ENCODE peak calls at places on chromosomes 13 and 19, in six cellular contexts. I is AG08396; J is hypothalamus; E is activated CD4-positive, CD25-positive, alpha-beta regulatory T cell; F is AG09319; Z is AG08395. G is an unnamed sample.
A peak's percentile ranks its signal among the peaks of the same experiment; 100 is the strongest.

GRCh38 chr13:30845297-30846214 is 60.5 kb upstream of the MEDAG start:
- DNase-seq in Z (no peak), E (no peak), J (no peak), F (no peak), I (no peak), G (no peak)

GRCh38 chr13:76632388-76633044 is 253.7 kb downstream of the KCTD12 start:
- DNase-seq in I (no peak), J (no peak), Z (no peak), E (no peak), F (no peak), G (no peak)

GRCh38 chr13:76992548-76993001 is 694 bp downstream of the CLN5 start:
- DNase-seq in E (peak; percentile 4), F (no peak), I (peak; percentile 25), J (no peak), Z (peak; percentile 36), G (peak; percentile 60)

GRCh38 chr19:36225219-36225892 is 10.4 kb downstream of the ZNF146 start:
- DNase-seq in Z (peak; percentile 64), F (peak; percentile 10), J (no peak), I (peak; percentile 51), E (no peak), G (peak; percentile 51)

GRCh38 chr19:42313096-42313839 is at the start of gene TMEM145:
- DNase-seq in E (no peak), F (no peak), J (peak; percentile 41), Z (peak; percentile 79), I (peak; percentile 90), G (peak; percentile 77)

GRCh38 chr19:54178581-54179261 is 5.8 kb upstream of the TMC4 start:
- DNase-seq in Z (no peak), J (no peak), I (no peak), F (no peak), E (no peak), G (no peak)

GRCh38 chr13:48068952-48069351 is 26.0 kb downstream of the MED4 start:
- DNase-seq in I (no peak), Z (no peak), E (no peak), F (no peak), J (no peak), G (no peak)

GRCh38 chr13:99055286-99056073 is 77.6 kb upstream of the DOCK9 start:
- DNase-seq in J (no peak), F (no peak), Z (no peak), I (no peak), E (no peak), G (no peak)

GRCh38 chr19:8973501-8974091 is 36.6 kb downstream of the MUC16 start:
- DNase-seq in Z (no peak), E (no peak), F (no peak), J (no peak), I (peak; percentile 7), G (peak; percentile 5)

GRCh38 chr13:107211073-107211472 is 643.1 kb upstream of the ARGLU1 start:
- DNase-seq in Z (peak; percentile 74), E (no peak), I (peak; percentile 65), F (peak; percentile 54), J (peak; percentile 74), G (peak; percentile 98)

GRCh38 chr13:51643882-51644281 is 59.6 kb downstream of the WDFY2 start:
- DNase-seq in Z (peak; percentile 82), J (no peak), I (peak; percentile 73), E (no peak), F (peak; percentile 69), G (peak; percentile 87)

GRCh38 chr19:49930483-49931011 is 1.2 kb upstream of the NUP62 start:
- DNase-seq in I (no peak), F (no peak), J (no peak), E (peak; percentile 11), Z (no peak), G (peak; percentile 24)

GRCh38 chr19:13164370-13165090 is 14.3 kb downstream of the IER2 start:
- DNase-seq in Z (no peak), E (no peak), J (peak; percentile 39), I (peak; percentile 38), F (no peak), G (peak; percentile 48)